ENCODE peak calls at places on chromosomes 11 and 22, in nine cellular contexts. A is EL; C is stimulated activated CD8-positive, alpha-beta memory T cell treated with anti-CD3 and anti-CD28 coated beads, Interleukin-4, amount 100 ng/mL, for 4 hours; Z is A172; O is HEK293T; J is ovary; Y is RPMI8226; M is NCI-H446; Q is effector memory CD4-positive, alpha-beta T cell. U is an unnamed sample.

GRCh38 chr11:92357344-92357743 is 132.7 kb downstream of the FAT3 start:
- DNase-seq in Z (no peak), M (no peak), Q (no peak), J (no peak), O (no peak), Y (no peak), A (no peak), C (no peak), U (no peak)

GRCh38 chr22:23402275-23403151 is 177.6 kb downstream of the IGLL1 start:
- DNase-seq in Z (no peak), A (peak), J (peak), C (no peak), M (no peak), Y (peak), O (peak), Q (no peak), U (no peak)

GRCh38 chr11:72613977-72614376 is 60.2 kb downstream of the PDE2A start:
- DNase-seq in Q (no peak), C (no peak), Z (no peak), Y (peak), O (no peak), M (no peak), A (no peak), J (no peak), U (peak)

GRCh38 chr11:47524200-47524874 is 28.6 kb downstream of the CELF1 start:
- DNase-seq in A (no peak), Z (no peak), O (no peak), Y (peak), J (no peak), C (no peak), M (peak), Q (no peak), U (no peak)

GRCh38 chr11:9459573-9460321 is 1.1 kb upstream of the ZNF143 start:
- DNase-seq in Z (peak), J (peak), Y (peak), C (no peak), O (no peak), M (peak), A (peak), Q (no peak), U (no peak)

GRCh38 chr22:41998361-41999261 is at the start of gene WBP2NL:
- DNase-seq in Y (peak), A (peak), O (peak), C (peak), M (no peak), J (peak), Q (peak), Z (no peak), U (peak)

GRCh38 chr22:23542933-23543332 is 37.2 kb downstream of the IGLL1 start:
- DNase-seq in C (no peak), M (no peak), Q (no peak), O (no peak), Y (no peak), A (no peak), Z (peak), J (no peak), U (no peak)

GRCh38 chr11:94376841-94377240 is 24.4 kb downstream of the GPR83 start:
- DNase-seq in A (no peak), Q (no peak), O (no peak), J (no peak), M (no peak), Y (no peak), C (no peak), Z (no peak), U (no peak)

GRCh38 chr11:26028294-26028954 is 303.5 kb upstream of the ANO3 start:
- DNase-seq in O (no peak), Q (no peak), A (peak), C (no peak), Y (no peak), M (no peak), Z (peak), J (no peak), U (no peak)

GRCh38 chr11:24406389-24406788 is 90.5 kb upstream of the LUZP2 start:
- DNase-seq in Y (no peak), A (no peak), O (no peak), M (no peak), C (no peak), J (no peak), Q (no peak), Z (no peak), U (no peak)

GRCh38 chr11:58787903-58788302 is 56.2 kb upstream of the GLYAT start:
- DNase-seq in J (no peak), Q (no peak), Y (no peak), M (no peak), C (no peak), A (peak), Z (peak), O (no peak), U (no peak)

GRCh38 chr11:2441171-2441570 is 3.1 kb downstream of the TRPM5 start:
- DNase-seq in M (no peak), Z (no peak), Y (no peak), O (no peak), C (no peak), J (no peak), Q (no peak), A (no peak), U (no peak)

GRCh38 chr11:8096575-8096974 is 15.6 kb downstream of the TUB start:
- DNase-seq in Q (no peak), Z (no peak), C (no peak), J (no peak), M (no peak), Y (no peak), A (no peak), O (no peak), U (no peak)

GRCh38 chr11:65920035-65920802 is 993 bp downstream of the DRAP1 start:
- DNase-seq in A (peak), J (peak), O (no peak), M (no peak), Y (peak), Z (no peak), Q (no peak), C (no peak), U (no peak)

GRCh38 chr11:113715273-113715672 is 9.2 kb upstream of the TMPRSS5 start:
- DNase-seq in Q (no peak), O (no peak), M (no peak), C (no peak), J (no peak), A (no peak), Y (no peak), Z (no peak), U (no peak)

GRCh38 chr22:41352058-41352457 is 29.7 kb upstream of the TEF start:
- DNase-seq in Z (peak), M (no peak), Y (no peak), O (no peak), Q (no peak), J (no peak), C (no peak), A (peak), U (no peak)

GRCh38 chr11:67564230-67564629 is 19.4 kb upstream of the GSTP1 start:
- DNase-seq in Z (no peak), Q (no peak), Y (no peak), J (no peak), O (no peak), C (no peak), M (no peak), A (no peak), U (no peak)